ENCODE peak calls at places on chromosomes 6 and 20, in ten cellular contexts. H is stimulated activated CD4-positive, alpha-beta T cell treated with anti-CD3 and anti-CD28 coated beads, TNF-alpha, amount 100 ng/mL, for 1 hour; W is C1 segment of cervical spinal cord; O is renal cortical epithelial cell; E is head of caudate nucleus; G is MCF 10A; J is GM23248; K is fibroblast of the conjunctiva; M is Calu3; Q is mucosa of gallbladder. S is an unnamed sample.

GRCh38 chr6:90411292-90411781 is 114.7 kb upstream of the BACH2 start:
- DNase-seq in H (no peak), W (no peak), O (peak; percentile 79), E (no peak), G (peak; percentile 93), J (no peak), K (no peak), M (peak; percentile 86), Q (no peak), S (no peak)

GRCh38 chr20:64116541-64117423 is 9.4 kb upstream of the NPBWR2 start:
- DNase-seq in H (no peak), W (no peak), O (no peak), E (no peak), G (no peak), J (no peak), K (no peak), M (peak; percentile 2), Q (no peak), S (no peak)

GRCh38 chr6:77492529-77492928 is 29.2 kb upstream of the HTR1B start:
- DNase-seq in H (no peak), W (no peak), O (no peak), E (no peak), G (no peak), J (no peak), K (no peak), M (peak; percentile 40), Q (no peak), S (no peak)

GRCh38 chr20:21514553-21515251 is 838 bp upstream of the NKX2-2 start:
- DNase-seq in H (no peak), W (peak; percentile 61), O (no peak), E (peak; percentile 65), G (no peak), J (no peak), K (no peak), M (no peak), Q (no peak), S (no peak)

GRCh38 chr6:49933526-49933925 is 30.4 kb downstream of the DEFB114 start:
- DNase-seq in H (no peak), W (no peak), O (no peak), E (no peak), G (no peak), J (no peak), K (no peak), M (no peak), Q (no peak), S (no peak)

GRCh38 chr6:125019873-125020272 is 57.6 kb downstream of the RNF217 start:
- DNase-seq in H (no peak), W (no peak), O (no peak), E (no peak), G (no peak), J (no peak), K (no peak), M (no peak), Q (no peak), S (no peak)

GRCh38 chr20:23129891-23130621 is 43.9 kb upstream of the CD93 start:
- DNase-seq in H (no peak), W (no peak), O (no peak), E (no peak), G (no peak), J (no peak), K (no peak), M (no peak), Q (no peak), S (no peak)

GRCh38 chr6:151962246-151962846 is 154.9 kb downstream of the ESR1 start:
- DNase-seq in H (no peak), W (no peak), O (peak; percentile 92), E (no peak), G (peak; percentile 6), J (peak; percentile 7), K (no peak), M (peak; percentile 6), Q (no peak), S (peak; percentile 50)

GRCh38 chr6:158004696-158005095 is 23.0 kb downstream of the SYNJ2 start:
- DNase-seq in H (no peak), W (no peak), O (no peak), E (no peak), G (no peak), J (no peak), K (no peak), M (no peak), Q (no peak), S (no peak)

GRCh38 chr6:26202201-26202611 is 115.0 kb downstream of the HFE start:
- DNase-seq in H (no peak), W (no peak), O (no peak), E (no peak), G (no peak), J (no peak), K (no peak), M (no peak), Q (no peak), S (no peak)